ENCODE peak calls at places on chromosome 21, in four cellular contexts. H is transverse colon, T is WERI-Rb-1, R is lower lobe of right lung. O is an unnamed sample.
A peak's percentile ranks its signal among the peaks of the same experiment; 100 is the strongest.

GRCh38 chr21:31162079-31162699 is 123.9 kb upstream of the KRTAP19-8 start:
- DNase-seq in H (no peak), T (no peak), R (no peak), O (no peak)

GRCh38 chr21:42193131-42193671 is 25.7 kb upstream of the ABCG1 start:
- DNase-seq in H (no peak), T (peak; percentile 91), R (no peak), O (no peak)

GRCh38 chr21:15722591-15723324 is 7.0 kb upstream of the USP25 start:
- DNase-seq in H (no peak), T (no peak), R (no peak), O (no peak)

GRCh38 chr21:14603202-14603601 is 57.1 kb upstream of the SAMSN1 start:
- DNase-seq in H (no peak), T (no peak), R (no peak), O (no peak)

GRCh38 chr21:38646213-38646837 is 148.0 kb upstream of the ERG start:
- DNase-seq in H (no peak), T (no peak), R (no peak), O (no peak)

GRCh38 chr21:42315296-42315891 is at the start of gene TFF3:
- DNase-seq in H (peak; percentile 70), T (no peak), R (no peak), O (peak; percentile 50)

GRCh38 chr21:38524168-38525153 is 26.2 kb upstream of the ERG start:
- DNase-seq in H (no peak), T (no peak), R (no peak), O (no peak)

GRCh38 chr21:38077504-38077903 is 161.2 kb upstream of the KCNJ6 start:
- DNase-seq in H (no peak), T (no peak), R (no peak), O (no peak)

GRCh38 chr21:42844411-42845113 is 34.8 kb downstream of the WDR4 start:
- DNase-seq in H (no peak), T (peak; percentile 8), R (peak; percentile 78), O (no peak)

GRCh38 chr21:38725196-38726157 is 80.3 kb upstream of the ETS2 start:
- DNase-seq in H (no peak), T (no peak), R (no peak), O (no peak)

GRCh38 chr21:35090403-35090802 is 41.3 kb upstream of the RUNX1 start:
- DNase-seq in H (no peak), T (no peak), R (no peak), O (no peak)

GRCh38 chr21:42264245-42265195 is 45.6 kb downstream of the ABCG1 start:
- DNase-seq in H (no peak), T (no peak), R (no peak), O (no peak)

GRCh38 chr21:15804247-15804985 is 74.6 kb downstream of the USP25 start:
- DNase-seq in H (no peak), T (no peak), R (no peak), O (no peak)

GRCh38 chr21:33901421-33902288 is 13.9 kb downstream of the ATP5PO start:
- DNase-seq in H (no peak), T (peak; percentile 82), R (no peak), O (peak; percentile 41)

GRCh38 chr21:25942145-25942544 is 207.4 kb downstream of the GABPA start:
- DNase-seq in H (no peak), T (no peak), R (no peak), O (no peak)

GRCh38 chr21:25179116-25179515 is 428.2 kb downstream of the MRPL39 start:
- DNase-seq in H (no peak), T (no peak), R (no peak), O (no peak)

GRCh38 chr21:38712076-38712475 is 93.7 kb upstream of the ETS2 start:
- DNase-seq in H (peak; percentile 44), T (peak; percentile 80), R (no peak), O (peak; percentile 8)

GRCh38 chr21:35232545-35233176 is 183.6 kb upstream of the RUNX1 start:
- DNase-seq in H (no peak), T (no peak), R (no peak), O (no peak)

GRCh38 chr21:41961753-41962152 is 7.9 kb upstream of the C2CD2 start:
- DNase-seq in H (no peak), T (no peak), R (no peak), O (no peak)

GRCh38 chr21:43712268-43712942 is 6.5 kb upstream of the PDXK start:
- DNase-seq in H (peak; percentile 89), T (no peak), R (peak; percentile 89), O (no peak)

GRCh38 chr21:43911015-43911934 is 46.3 kb downstream of the AGPAT3 start:
- DNase-seq in H (no peak), T (no peak), R (peak; percentile 84), O (no peak)

GRCh38 chr21:24025101-24025500 is 1582.2 kb downstream of the MRPL39 start:
- DNase-seq in H (no peak), T (no peak), R (no peak), O (no peak)

GRCh38 chr21:25964009-25964408 is 206.6 kb downstream of the APP start:
- DNase-seq in H (no peak), T (no peak), R (no peak), O (no peak)

GRCh38 chr21:30194701-30195299 is 21.1 kb downstream of the CLDN8 start:
- DNase-seq in H (no peak), T (peak; percentile 49), R (no peak), O (peak; percentile 39)

GRCh38 chr21:42219606-42220137 is 732 bp downstream of the ABCG1 start:
- DNase-seq in H (peak; percentile 38), T (peak; percentile 35), R (peak; percentile 69), O (peak; percentile 57)

GRCh38 chr21:38631171-38631570 is 132.9 kb upstream of the ERG start:
- DNase-seq in H (no peak), T (no peak), R (no peak), O (no peak)

GRCh38 chr21:43936186-43936967 is 71.4 kb downstream of the AGPAT3 start:
- DNase-seq in H (no peak), T (no peak), R (no peak), O (no peak)

GRCh38 chr21:34983680-34984086 is 65.4 kb downstream of the RUNX1 start:
- DNase-seq in H (no peak), T (no peak), R (no peak), O (no peak)

GRCh38 chr21:32303385-32303784 is 4.7 kb downstream of the MRAP start:
- DNase-seq in H (no peak), T (no peak), R (no peak), O (no peak)

GRCh38 chr21:38596264-38597042 is 98.2 kb upstream of the ERG start:
- DNase-seq in H (no peak), T (no peak), R (no peak), O (no peak)

GRCh38 chr21:46245213-46245915 is 16.8 kb upstream of the LSS start:
- DNase-seq in H (no peak), T (no peak), R (no peak), O (no peak)
- TF ChIP-seq CTCF in H (no peak), T (peak; percentile 33), R (no peak), O (no peak)

DNA sequence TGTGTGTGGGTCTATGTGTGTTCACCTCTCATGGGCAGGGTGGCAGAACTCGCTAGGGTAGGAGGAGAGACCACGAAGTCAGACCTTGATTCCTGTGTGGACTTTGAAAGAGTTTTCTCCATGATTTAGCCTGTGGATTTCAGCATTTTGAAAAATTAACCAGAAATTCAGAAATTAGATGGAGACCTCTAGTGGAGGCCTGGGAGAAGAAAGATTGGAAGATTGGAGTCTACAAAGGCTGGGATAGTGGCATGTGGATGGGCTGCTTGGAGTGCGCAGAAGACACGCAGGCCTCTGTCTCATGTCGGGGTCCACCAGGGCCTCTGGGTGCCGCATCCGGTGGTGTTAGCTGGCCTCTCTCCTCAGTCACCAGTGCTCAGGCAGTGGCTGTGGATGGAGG is 18.9 kb upstream of the IGSF5 start:
- DNase-seq in H (no peak), T (no peak), R (no peak), O (no peak)
- TF ChIP-seq CTCF in H (no peak), T (peak; percentile 11), R (no peak), O (no peak)

GRCh38 chr21:40841524-40842196 is 5.3 kb downstream of the DSCAM start:
- DNase-seq in H (no peak), T (peak; percentile 97), R (peak; percentile 65), O (peak; percentile 77)
- TF ChIP-seq CTCF in H (no peak), T (peak; percentile 99), R (peak; percentile 48), O (peak; percentile 62)

GRCh38 chr21:17270234-17270633 is 242.6 kb upstream of the CXADR start:
- DNase-seq in H (no peak), T (no peak), R (no peak), O (no peak)
- TF ChIP-seq CTCF in H (peak; percentile 44), T (no peak), R (peak; percentile 38), O (peak; percentile 34)

DNA sequence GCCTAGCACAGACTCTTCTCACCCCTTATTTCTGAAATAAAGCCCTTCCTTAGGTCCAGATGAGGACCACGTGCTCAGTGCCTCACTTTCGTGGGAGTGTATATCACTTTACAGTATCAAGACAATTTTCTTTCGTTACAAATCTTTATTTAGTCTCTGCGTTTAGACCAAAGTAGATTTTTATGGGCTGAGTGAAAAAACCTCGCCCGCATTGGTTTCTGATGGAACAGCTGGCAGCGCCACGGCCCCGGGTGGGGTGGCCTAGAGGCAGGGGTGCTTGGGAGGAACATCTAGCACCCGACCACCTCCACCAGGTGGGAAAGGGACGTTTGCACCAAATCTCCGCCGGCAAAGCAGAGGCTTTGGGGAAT is 7.6 kb downstream of the SIM2 start:
- DNase-seq in H (no peak), T (no peak), R (no peak), O (no peak)
- TF ChIP-seq CTCF in H (no peak), T (no peak), R (no peak), O (peak; percentile 7)

GRCh38 chr21:45555557-45556301 is 13.5 kb upstream of the SLC19A1 start:
- DNase-seq in H (peak; percentile 89), T (peak; percentile 98), R (peak; percentile 85), O (peak; percentile 79)
- TF ChIP-seq CTCF in H (peak; percentile 93), T (peak; percentile 99), R (peak; percentile 59), O (peak; percentile 63)